ENCODE peak calls at places on chromosomes 7 and 10, in six cellular contexts. D is GM12864, H is posterior cingulate gyrus, S is NCI-H2081, T is NCI-H774, E is left kidney. B is an unnamed sample.

GRCh38 chr7:155052982-155053381 is 17.1 kb upstream of the HTR5A start:
- DNase-seq in E (no peak), H (no peak), S (no peak), T (no peak), D (no peak), B (peak; percentile 15)

GRCh38 chr10:103622935-103623574 is 129.6 kb downstream of the NEURL1 start:
- DNase-seq in E (no peak), S (no peak), H (no peak), D (no peak), T (no peak), B (no peak)

GRCh38 chr10:96352587-96352986 is 6.2 kb downstream of the OPALIN start:
- DNase-seq in T (no peak), D (no peak), H (no peak), S (no peak), E (no peak), B (no peak)

GRCh38 chr10:62637249-62638061 is 167.1 kb upstream of the ADO start:
- DNase-seq in S (no peak), T (no peak), E (peak; percentile 30), H (no peak), D (peak; percentile 77), B (no peak)

GRCh38 chr7:95865716-95866371 is 93.5 kb downstream of the DYNC1I1 start:
- DNase-seq in E (peak; percentile 63), T (no peak), S (no peak), H (no peak), D (no peak), B (peak; percentile 1)

GRCh38 chr10:2716596-2716995 is 350.8 kb upstream of the PFKP start:
- DNase-seq in D (no peak), H (no peak), T (no peak), E (no peak), S (no peak), B (no peak)

GRCh38 chr10:129842031-129842430 is 122.0 kb downstream of the EBF3 start:
- DNase-seq in T (no peak), D (no peak), S (no peak), H (no peak), E (no peak), B (no peak)

GRCh38 chr7:127751723-127752448 is 99.9 kb downstream of the SND1 start:
- DNase-seq in H (no peak), S (no peak), D (no peak), E (no peak), T (no peak), B (peak; percentile 82)

GRCh38 chr7:26337232-26337865 is 45.7 kb downstream of the SNX10 start:
- DNase-seq in E (no peak), H (no peak), D (no peak), T (no peak), S (no peak), B (no peak)

GRCh38 chr7:19097165-19097885 is 20.1 kb downstream of the TWIST1 start:
- DNase-seq in E (no peak), D (no peak), T (no peak), S (no peak), H (no peak), B (no peak)

B was measured in epithelial cell of proximal tubule.